ENCODE peak calls at places on chromosomes 11 and 22, in six cellular contexts. X, G, I, Y, F and D are unnamed samples.

GRCh38 chr11:117931331-117931950 is 2.2 kb upstream of the TMPRSS13 start:
- DNase-seq in X (no peak), G (no peak), I (no peak), Y (no peak), F (no peak), D (no peak)

GRCh38 chr11:23123766-23124165 is 263.5 kb upstream of the CCDC179 start:
- DNase-seq in X (no peak), G (no peak), I (no peak), Y (peak), F (peak), D (no peak)

GRCh38 chr11:64127267-64128072 is 38.4 kb downstream of the MACROD1 start:
- DNase-seq in X (no peak), G (no peak), I (no peak), Y (no peak), F (no peak), D (no peak)

GRCh38 chr22:44583076-44583760 is 85.2 kb upstream of the RTL6 start:
- DNase-seq in X (no peak), G (no peak), I (no peak), Y (peak), F (no peak), D (peak)

GRCh38 chr11:126189109-126189929 is 22.1 kb downstream of the RPUSD4 start:
- DNase-seq in X (no peak), G (no peak), I (no peak), Y (no peak), F (no peak), D (peak)

GRCh38 chr11:94739331-94739730 is 28.8 kb upstream of the AMOTL1 start:
- DNase-seq in X (no peak), G (no peak), I (no peak), Y (no peak), F (no peak), D (peak)

GRCh38 chr11:90168571-90168970 is 34.1 kb downstream of the NAALAD2 start:
- DNase-seq in X (no peak), G (no peak), I (no peak), Y (no peak), F (no peak), D (no peak)

GRCh38 chr22:38733329-38734202 is 22.2 kb downstream of the SUN2 start:
- DNase-seq in X (peak), G (peak), I (peak), Y (no peak), F (peak), D (peak)

GRCh38 chr11:76579047-76579751 is 91.3 kb downstream of the LRRC32 start:
- DNase-seq in X (no peak), G (no peak), I (peak), Y (no peak), F (no peak), D (no peak)

GRCh38 chr11:125367710-125368109 is 128.4 kb downstream of the FEZ1 start:
- DNase-seq in X (no peak), G (no peak), I (no peak), Y (no peak), F (no peak), D (no peak)

GRCh38 chr22:23245045-23245798 is 64.9 kb downstream of the BCR start:
- DNase-seq in X (no peak), G (no peak), I (no peak), Y (no peak), F (peak), D (no peak)

GRCh38 chr11:12042215-12042676 is 33.8 kb upstream of the DKK3 start:
- DNase-seq in X (no peak), G (no peak), I (no peak), Y (peak), F (peak), D (peak)

GRCh38 chr11:112596324-112596723 is 335.7 kb upstream of the PLET1 start:
- DNase-seq in X (no peak), G (no peak), I (no peak), Y (no peak), F (no peak), D (no peak)

GRCh38 chr22:36295247-36295646 is 42.3 kb downstream of the APOL1 start:
- DNase-seq in X (no peak), G (no peak), I (no peak), Y (no peak), F (no peak), D (no peak)

GRCh38 chr11:8291421-8292350 is 28.0 kb upstream of the LMO1 start:
- DNase-seq in X (no peak), G (no peak), I (no peak), Y (no peak), F (no peak), D (peak)

GRCh38 chr11:78224906-78225420 is 36.2 kb downstream of the USP35 start:
- DNase-seq in X (no peak), G (no peak), I (no peak), Y (no peak), F (no peak), D (no peak)

GRCh38 chr11:63761870-63762661 is 6.5 kb downstream of the ZFTA start:
- DNase-seq in X (peak), G (no peak), I (peak), Y (no peak), F (no peak), D (peak)